ENCODE peak calls at places on chromosomes 12 and 14, in nine cellular contexts. X is activated T-cell treated with anti-CD3 and anti-CD28 coated beads for 1 hour, C is mesothelial cell of epicardium, D is DND-41, Y is cardiac muscle cell, Q is osteocyte, I is putamen, F is dorsolateral prefrontal cortex, S is pancreas. A is an unnamed sample.

GRCh38 chr14:96574171-96574632 is 72.0 kb downstream of the PAPOLA start:
- DNase-seq in F (no peak), C (no peak), D (no peak), S (no peak), X (no peak), I (no peak), Y (no peak), Q (no peak), A (no peak)

GRCh38 chr12:89067436-89067835 is 284.9 kb downstream of the DUSP6 start:
- DNase-seq in D (no peak), S (no peak), Q (no peak), C (no peak), F (no peak), Y (no peak), I (no peak), X (no peak), A (no peak)

GRCh38 chr12:89075890-89076591 is 276.3 kb downstream of the DUSP6 start:
- DNase-seq in F (no peak), S (no peak), C (no peak), I (no peak), Y (no peak), D (no peak), X (no peak), Q (no peak), A (no peak)

GRCh38 chr14:33765251-33765650 is 185.6 kb downstream of the EGLN3 start:
- DNase-seq in Q (no peak), D (peak; percentile 15), F (no peak), I (no peak), X (no peak), S (no peak), Y (peak; percentile 84), C (peak; percentile 62), A (peak; percentile 55)

GRCh38 chr12:117522559-117522958 is 161.1 kb upstream of the NOS1 start:
- DNase-seq in I (no peak), Y (no peak), F (no peak), Q (no peak), D (no peak), S (no peak), X (no peak), C (no peak), A (no peak)

GRCh38 chr12:105109465-105110212 is 2.1 kb downstream of the WASHC4 start:
- DNase-seq in I (no peak), Q (no peak), F (no peak), Y (no peak), X (no peak), D (no peak), S (no peak), C (no peak), A (no peak)

GRCh38 chr12:14588571-14588970 is 20.9 kb upstream of the PLBD1 start:
- DNase-seq in D (no peak), I (no peak), Y (no peak), Q (no peak), S (no peak), F (no peak), X (no peak), C (no peak), A (no peak)

GRCh38 chr12:49957570-49957967 is 4.1 kb upstream of the AQP5 start:
- DNase-seq in S (no peak), D (no peak), Q (no peak), Y (no peak), F (no peak), I (no peak), C (no peak), X (no peak), A (no peak)

GRCh38 chr14:63904724-63905123 is 51.9 kb downstream of the SYNE2 start:
- DNase-seq in Q (no peak), S (no peak), F (no peak), C (no peak), D (no peak), Y (no peak), X (no peak), I (no peak), A (no peak)

GRCh38 chr14:80213602-80214001 is 2.3 kb upstream of the DIO2 start:
- DNase-seq in I (no peak), S (no peak), D (peak; percentile 46), C (no peak), Q (no peak), Y (peak; percentile 53), X (no peak), F (no peak), A (peak; percentile 6)

GRCh38 chr14:67940894-67941455 is 121.4 kb downstream of the RAD51B start:
- DNase-seq in D (no peak), Q (no peak), I (no peak), S (no peak), F (no peak), X (no peak), C (no peak), Y (peak; percentile 15), A (no peak)

GRCh38 chr14:77605392-77605978 is 11.0 kb downstream of the SPTLC2 start:
- DNase-seq in C (no peak), F (no peak), D (no peak), Q (no peak), X (no peak), I (no peak), Y (peak; percentile 57), S (no peak), A (no peak)

GRCh38 chr12:117875652-117876491 is 92.9 kb downstream of the KSR2 start:
- DNase-seq in Q (no peak), Y (peak; percentile 56), X (no peak), F (no peak), D (peak; percentile 11), I (peak; percentile 41), S (no peak), C (peak; percentile 60), A (peak; percentile 27)

GRCh38 chr12:108672054-108672453 is 38.4 kb upstream of the SELPLG start:
- DNase-seq in C (no peak), X (no peak), Q (no peak), D (no peak), S (no peak), F (no peak), I (no peak), Y (no peak), A (no peak)

GRCh38 chr14:101352567-101352966 is 208.7 kb upstream of the DIO3 start:
- DNase-seq in X (no peak), I (no peak), Q (peak; percentile 59), F (peak; percentile 30), Y (no peak), D (no peak), C (no peak), S (no peak), A (no peak)

GRCh38 chr12:121176826-121177529 is 33.0 kb upstream of the P2RX4 start:
- DNase-seq in D (no peak), X (no peak), C (no peak), Y (no peak), S (no peak), I (no peak), F (no peak), Q (no peak), A (no peak)

GRCh38 chr12:52910248-52910883 is 5.5 kb upstream of the KRT8 start:
- DNase-seq in S (no peak), X (no peak), Q (no peak), Y (no peak), I (no peak), F (no peak), C (no peak), D (no peak), A (no peak)

GRCh38 chr14:103530390-103530789 is 1.4 kb downstream of the TRMT61A start:
- DNase-seq in C (no peak), D (peak; percentile 70), F (no peak), I (no peak), X (no peak), Y (peak; percentile 82), S (peak; percentile 49), Q (no peak), A (no peak)

GRCh38 chr14:39043352-39043943 is 59.6 kb downstream of the SEC23A start:
- DNase-seq in X (no peak), Y (no peak), S (no peak), C (no peak), I (no peak), D (no peak), F (no peak), Q (no peak), A (no peak)

A was measured in head of caudate nucleus.